ENCODE peak calls at places on chromosome 18, in eight cellular contexts. H is adrenal gland, C is IMR-90, A is body of pancreas, J is A549, V is tibial nerve, O is Peyer's patch, I is spleen. S is an unnamed sample.

GRCh38 chr18:63518178-63519012 is 23.8 kb upstream of the SERPINB12 start:
- DNase-seq in A (peak), I (no peak), H (peak), V (no peak), J (peak), C (peak), O (peak), S (no peak)

GRCh38 chr18:48728204-48728833 is 189.5 kb downstream of the CTIF start:
- DNase-seq in I (no peak), O (no peak), A (peak), H (no peak), V (no peak), C (peak), J (no peak), S (no peak)

GRCh38 chr18:36572135-36572856 is 256.5 kb downstream of the TPGS2 start:
- DNase-seq in C (peak), J (peak), I (no peak), A (peak), O (no peak), V (peak), H (peak), S (peak)

GRCh38 chr18:34999734-35000397 is 41.3 kb upstream of the MAPRE2 start:
- DNase-seq in A (no peak), V (no peak), C (no peak), I (no peak), J (no peak), O (no peak), H (no peak), S (no peak)

GRCh38 chr18:48300463-48300961 is 108.7 kb downstream of the ZBTB7C start:
- DNase-seq in J (no peak), C (no peak), A (peak), O (no peak), H (no peak), V (no peak), I (peak), S (no peak)

GRCh38 chr18:35076556-35076955 is 35.3 kb downstream of the MAPRE2 start:
- DNase-seq in C (peak), V (no peak), J (no peak), O (no peak), H (no peak), A (no peak), I (no peak), S (no peak)

GRCh38 chr18:73545497-73545896 is 602.1 kb downstream of the FBXO15 start:
- DNase-seq in A (no peak), J (no peak), V (no peak), I (no peak), O (no peak), C (peak), H (no peak), S (no peak)

GRCh38 chr18:22285299-22286140 is 116.1 kb downstream of the GATA6 start:
- DNase-seq in J (no peak), O (no peak), H (no peak), I (no peak), C (no peak), V (no peak), A (peak), S (no peak)

GRCh38 chr18:49521251-49521650 is 34.2 kb upstream of the C18orf32 start:
- DNase-seq in O (no peak), J (no peak), H (no peak), C (no peak), I (peak), A (no peak), V (no peak), S (no peak)

GRCh38 chr18:28114472-28114871 is 62.5 kb downstream of the CDH2 start:
- DNase-seq in H (no peak), A (no peak), V (no peak), C (peak), O (no peak), I (no peak), J (no peak), S (no peak)

GRCh38 chr18:29226201-29226600 is 1049.3 kb upstream of the CDH2 start:
- DNase-seq in H (no peak), J (no peak), I (no peak), O (no peak), V (no peak), C (peak), A (no peak), S (no peak)

GRCh38 chr18:61582205-61582710 is 249.0 kb downstream of the CDH20 start:
- DNase-seq in V (no peak), J (no peak), A (peak), H (no peak), O (no peak), C (no peak), I (no peak), S (no peak)

GRCh38 chr18:74289137-74289536 is 2.6 kb downstream of the CYB5A start:
- DNase-seq in O (no peak), V (no peak), I (no peak), A (no peak), J (no peak), C (peak), H (no peak), S (no peak)

GRCh38 chr18:13276530-13277520 is 58.3 kb downstream of the LDLRAD4 start:
- DNase-seq in J (no peak), H (no peak), A (no peak), C (no peak), I (no peak), O (no peak), V (no peak), S (no peak)

GRCh38 chr18:3655254-3655554 is 205.2 kb downstream of the TGIF1 start:
- DNase-seq in I (no peak), A (no peak), C (no peak), V (no peak), J (no peak), O (no peak), H (no peak), S (no peak)

GRCh38 chr18:3652380-3653262 is 202.6 kb downstream of the TGIF1 start:
- DNase-seq in O (no peak), H (peak), V (no peak), A (peak), J (peak), C (peak), I (no peak), S (no peak)

GRCh38 chr18:3653263-3653858 is 203.4 kb downstream of the TGIF1 start:
- DNase-seq in V (no peak), H (no peak), J (no peak), O (no peak), A (no peak), I (no peak), C (no peak), S (no peak)

GRCh38 chr18:3654442-3655253 is 204.7 kb downstream of the TGIF1 start:
- DNase-seq in A (no peak), V (no peak), I (no peak), O (no peak), H (peak), C (no peak), J (no peak), S (no peak)

GRCh38 chr18:3653859-3654441 is 204.0 kb downstream of the TGIF1 start:
- DNase-seq in J (no peak), O (no peak), C (no peak), I (no peak), A (no peak), H (no peak), V (no peak), S (no peak)
- TF ChIP-seq POLR2A in J (no peak), O (no peak), C (no peak), I (no peak), A (no peak), H (no peak), V (no peak), S (no peak)

GRCh38 chr18:77049938-77050337 is 82.6 kb downstream of the MBP start:
- DNase-seq in I (no peak), A (no peak), H (no peak), C (no peak), V (no peak), O (no peak), J (no peak), S (no peak)
- H3K27ac ChIP-seq in I (peak), A (no peak), H (peak), C (no peak), V (peak), O (no peak), J (no peak), S (peak)

DNA sequence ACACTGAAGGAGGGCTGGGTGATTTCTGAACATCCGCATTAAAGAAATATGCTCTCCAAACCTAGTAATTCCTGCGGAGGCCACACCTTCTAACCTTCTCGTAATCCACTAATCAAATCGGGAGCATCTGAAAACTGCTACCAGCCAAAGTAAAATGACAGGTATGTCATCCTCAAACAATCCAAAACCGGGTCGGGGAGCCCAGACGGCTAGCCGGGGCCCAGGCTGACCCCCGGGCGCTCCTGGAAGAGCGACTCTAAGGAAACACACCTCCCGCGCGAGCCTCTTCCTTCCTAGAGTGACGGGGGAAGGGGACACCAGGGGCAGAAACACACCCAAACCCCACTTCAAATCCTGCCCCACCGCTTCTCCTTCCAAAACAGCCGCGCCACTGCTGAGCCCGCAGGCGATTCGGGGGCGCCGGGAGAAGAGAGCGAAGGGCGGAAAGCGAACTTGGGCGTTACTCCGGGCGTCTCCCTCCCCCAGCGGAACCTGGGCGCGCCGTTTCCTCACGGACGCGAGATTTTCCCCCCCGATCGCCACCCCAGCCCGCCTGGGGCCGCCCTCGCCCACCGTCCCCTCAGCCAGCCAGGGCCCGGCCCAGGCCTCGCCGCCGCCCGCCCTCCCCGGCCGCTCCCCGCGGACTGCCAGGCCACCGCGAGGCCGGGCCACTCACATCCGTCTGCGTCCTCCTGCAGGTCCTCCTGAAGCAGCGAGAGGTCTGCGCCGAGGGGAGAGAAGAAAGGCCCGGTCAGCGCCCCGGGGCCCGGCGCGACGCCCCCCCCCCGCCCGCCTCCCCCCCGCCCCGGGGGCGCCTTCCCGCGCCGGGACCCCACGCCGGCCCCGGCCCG is 584 bp downstream of the PPP4R1 start:
- DNase-seq in C (peak), J (no peak), V (peak), O (peak), I (peak), H (peak), A (peak), S (no peak)
- TF ChIP-seq POLR2A in C (peak), J (no peak), V (no peak), O (peak), I (no peak), H (peak), A (peak), S (no peak)

GRCh38 chr18:59954241-59954640 is 54.4 kb downstream of the PMAIP1 start:
- DNase-seq in H (no peak), I (no peak), O (no peak), V (no peak), C (no peak), A (no peak), J (no peak), S (no peak)
- H3K27ac ChIP-seq in H (no peak), I (no peak), O (no peak), V (no peak), C (no peak), A (no peak), J (peak), S (no peak)